ENCODE peak calls at places on chromosomes 2 and 18, in nine cellular contexts. One of them, this sample, is unnamed.
A peak's percentile ranks its signal among the peaks of the same experiment; 100 is the strongest.

GRCh38 chr2:147382322-147382948 is 462.4 kb upstream of the ACVR2A start:
- DNase-seq in A549: no peak
- DNase-seq in HCT116: no peak
- DNase-seq in astrocyte of the spinal cord: no peak
- DNase-seq in GM12865: no peak
- DNase-seq in adrenal gland: peak; percentile 58
- DNase-seq in naive thymus-derived CD4-positive, alpha-beta T cell: no peak
- DNase-seq in neural progenitor cell: no peak
- DNase-seq in CD4-positive, alpha-beta memory T cell: no peak
- DNase-seq in this sample: no peak

GRCh38 chr2:10514287-10514686 is 66.2 kb upstream of the ODC1 start:
- DNase-seq in naive thymus-derived CD4-positive, alpha-beta T cell: no peak
- DNase-seq in A549: no peak
- DNase-seq in CD4-positive, alpha-beta memory T cell: no peak
- DNase-seq in neural progenitor cell: no peak
- DNase-seq in astrocyte of the spinal cord: no peak
- DNase-seq in GM12865: no peak
- DNase-seq in HCT116: no peak
- DNase-seq in adrenal gland: no peak
- DNase-seq in this sample: no peak

GRCh38 chr18:63317982-63318881 is 1.3 kb downstream of the BCL2 start:
- DNase-seq in CD4-positive, alpha-beta memory T cell: peak; percentile 81
- DNase-seq in astrocyte of the spinal cord: no peak
- DNase-seq in naive thymus-derived CD4-positive, alpha-beta T cell: peak; percentile 68
- DNase-seq in adrenal gland: peak; percentile 61
- DNase-seq in HCT116: no peak
- DNase-seq in A549: no peak
- DNase-seq in GM12865: peak; percentile 96
- DNase-seq in neural progenitor cell: peak; percentile 78
- DNase-seq in this sample: no peak

GRCh38 chr2:223055140-223055539 is 3.1 kb downstream of the KCNE4 start:
- DNase-seq in naive thymus-derived CD4-positive, alpha-beta T cell: no peak
- DNase-seq in A549: no peak
- DNase-seq in GM12865: no peak
- DNase-seq in astrocyte of the spinal cord: peak; percentile 79
- DNase-seq in neural progenitor cell: no peak
- DNase-seq in adrenal gland: no peak
- DNase-seq in HCT116: no peak
- DNase-seq in CD4-positive, alpha-beta memory T cell: no peak
- DNase-seq in this sample: no peak

GRCh38 chr18:58502628-58503027 is 126.3 kb downstream of the ALPK2 start:
- DNase-seq in naive thymus-derived CD4-positive, alpha-beta T cell: peak; percentile 21
- DNase-seq in astrocyte of the spinal cord: no peak
- DNase-seq in CD4-positive, alpha-beta memory T cell: no peak
- DNase-seq in neural progenitor cell: no peak
- DNase-seq in A549: no peak
- DNase-seq in GM12865: no peak
- DNase-seq in adrenal gland: peak; percentile 1
- DNase-seq in HCT116: no peak
- DNase-seq in this sample: no peak

GRCh38 chr18:74389161-74389927 is 67.8 kb downstream of the DIPK1C start:
- DNase-seq in CD4-positive, alpha-beta memory T cell: no peak
- DNase-seq in adrenal gland: peak; percentile 45
- DNase-seq in astrocyte of the spinal cord: no peak
- DNase-seq in A549: no peak
- DNase-seq in GM12865: no peak
- DNase-seq in naive thymus-derived CD4-positive, alpha-beta T cell: no peak
- DNase-seq in neural progenitor cell: no peak
- DNase-seq in HCT116: no peak
- DNase-seq in this sample: no peak

GRCh38 chr2:16137080-16137755 is 196.9 kb downstream of the MYCN start:
- DNase-seq in astrocyte of the spinal cord: no peak
- DNase-seq in CD4-positive, alpha-beta memory T cell: no peak
- DNase-seq in neural progenitor cell: no peak
- DNase-seq in adrenal gland: peak; percentile 40
- DNase-seq in HCT116: no peak
- DNase-seq in A549: no peak
- DNase-seq in naive thymus-derived CD4-positive, alpha-beta T cell: no peak
- DNase-seq in GM12865: no peak
- DNase-seq in this sample: no peak

GRCh38 chr2:45636013-45636412 is 15.5 kb upstream of the PRKCE start:
- DNase-seq in CD4-positive, alpha-beta memory T cell: no peak
- DNase-seq in A549: no peak
- DNase-seq in neural progenitor cell: no peak
- DNase-seq in adrenal gland: no peak
- DNase-seq in GM12865: no peak
- DNase-seq in naive thymus-derived CD4-positive, alpha-beta T cell: no peak
- DNase-seq in astrocyte of the spinal cord: no peak
- DNase-seq in HCT116: no peak
- DNase-seq in this sample: no peak

GRCh38 chr2:202064206-202064880 is 8.7 kb upstream of the KIAA2012 start:
- DNase-seq in A549: peak; percentile 17
- DNase-seq in astrocyte of the spinal cord: peak; percentile 98
- DNase-seq in neural progenitor cell: peak; percentile 77
- DNase-seq in adrenal gland: no peak
- DNase-seq in GM12865: no peak
- DNase-seq in CD4-positive, alpha-beta memory T cell: no peak
- DNase-seq in HCT116: no peak
- DNase-seq in naive thymus-derived CD4-positive, alpha-beta T cell: no peak
- DNase-seq in this sample: peak; percentile 75

GRCh38 chr2:232588680-232589585 is 38.4 kb downstream of the EIF4E2 start:
- DNase-seq in A549: peak; percentile 56
- DNase-seq in HCT116: no peak
- DNase-seq in astrocyte of the spinal cord: peak; percentile 84
- DNase-seq in GM12865: no peak
- DNase-seq in CD4-positive, alpha-beta memory T cell: no peak
- DNase-seq in adrenal gland: peak; percentile 91
- DNase-seq in neural progenitor cell: no peak
- DNase-seq in naive thymus-derived CD4-positive, alpha-beta T cell: no peak
- DNase-seq in this sample: no peak

GRCh38 chr2:8922431-8922830 is 81.1 kb downstream of the MBOAT2 start:
- DNase-seq in naive thymus-derived CD4-positive, alpha-beta T cell: no peak
- DNase-seq in GM12865: no peak
- DNase-seq in adrenal gland: no peak
- DNase-seq in HCT116: no peak
- DNase-seq in neural progenitor cell: no peak
- DNase-seq in CD4-positive, alpha-beta memory T cell: no peak
- DNase-seq in astrocyte of the spinal cord: no peak
- DNase-seq in A549: no peak
- DNase-seq in this sample: no peak

GRCh38 chr18:22606563-22607283 is 189.0 kb upstream of the CTAGE1 start:
- DNase-seq in neural progenitor cell: peak; percentile 33
- DNase-seq in GM12865: no peak
- DNase-seq in CD4-positive, alpha-beta memory T cell: no peak
- DNase-seq in naive thymus-derived CD4-positive, alpha-beta T cell: no peak
- DNase-seq in A549: no peak
- DNase-seq in astrocyte of the spinal cord: peak; percentile 74
- DNase-seq in adrenal gland: peak; percentile 86
- DNase-seq in HCT116: no peak
- DNase-seq in this sample: no peak

GRCh38 chr18:30855762-30856161 is 186.8 kb downstream of the DSC3 start:
- DNase-seq in adrenal gland: no peak
- DNase-seq in A549: no peak
- DNase-seq in CD4-positive, alpha-beta memory T cell: no peak
- DNase-seq in GM12865: no peak
- DNase-seq in naive thymus-derived CD4-positive, alpha-beta T cell: no peak
- DNase-seq in astrocyte of the spinal cord: no peak
- DNase-seq in HCT116: no peak
- DNase-seq in neural progenitor cell: no peak
- DNase-seq in this sample: no peak

GRCh38 chr2:240441993-240442411 is 6.5 kb downstream of the GPC1 start:
- DNase-seq in CD4-positive, alpha-beta memory T cell: no peak
- DNase-seq in neural progenitor cell: no peak
- DNase-seq in A549: no peak
- DNase-seq in naive thymus-derived CD4-positive, alpha-beta T cell: no peak
- DNase-seq in astrocyte of the spinal cord: no peak
- DNase-seq in HCT116: no peak
- DNase-seq in GM12865: no peak
- DNase-seq in adrenal gland: no peak
- DNase-seq in this sample: no peak

GRCh38 chr2:135573620-135574019 is 42.3 kb downstream of the R3HDM1 start:
- DNase-seq in CD4-positive, alpha-beta memory T cell: no peak
- DNase-seq in adrenal gland: no peak
- DNase-seq in A549: no peak
- DNase-seq in naive thymus-derived CD4-positive, alpha-beta T cell: no peak
- DNase-seq in GM12865: no peak
- DNase-seq in astrocyte of the spinal cord: no peak
- DNase-seq in HCT116: no peak
- DNase-seq in neural progenitor cell: no peak
- DNase-seq in this sample: no peak

GRCh38 chr2:27133195-27133875 is 1.1 kb downstream of the PREB start:
- DNase-seq in A549: no peak
- DNase-seq in astrocyte of the spinal cord: no peak
- DNase-seq in HCT116: no peak
- DNase-seq in naive thymus-derived CD4-positive, alpha-beta T cell: peak; percentile 16
- DNase-seq in neural progenitor cell: no peak
- DNase-seq in CD4-positive, alpha-beta memory T cell: peak; percentile 12
- DNase-seq in GM12865: peak; percentile 40
- DNase-seq in adrenal gland: no peak
- DNase-seq in this sample: no peak

GRCh38 chr2:27136751-27137150 is 2.3 kb upstream of the PREB start:
- DNase-seq in HCT116: no peak
- DNase-seq in adrenal gland: no peak
- DNase-seq in A549: no peak
- DNase-seq in GM12865: no peak
- DNase-seq in CD4-positive, alpha-beta memory T cell: no peak
- DNase-seq in naive thymus-derived CD4-positive, alpha-beta T cell: no peak
- DNase-seq in astrocyte of the spinal cord: no peak
- DNase-seq in neural progenitor cell: no peak
- DNase-seq in this sample: no peak

GRCh38 chr2:27135471-27135955 is 1.1 kb upstream of the PREB start:
- DNase-seq in naive thymus-derived CD4-positive, alpha-beta T cell: no peak
- DNase-seq in A549: no peak
- DNase-seq in HCT116: no peak
- DNase-seq in astrocyte of the spinal cord: no peak
- DNase-seq in adrenal gland: no peak
- DNase-seq in CD4-positive, alpha-beta memory T cell: no peak
- DNase-seq in GM12865: no peak
- DNase-seq in neural progenitor cell: no peak
- DNase-seq in this sample: no peak

GRCh38 chr2:27133905-27134780 is at the start of gene PREB:
- DNase-seq in adrenal gland: peak; percentile 98
- DNase-seq in neural progenitor cell: peak; percentile 99
- DNase-seq in GM12865: peak; percentile 97
- DNase-seq in naive thymus-derived CD4-positive, alpha-beta T cell: peak; percentile 96
- DNase-seq in A549: peak; percentile 96
- DNase-seq in CD4-positive, alpha-beta memory T cell: peak; percentile 98
- DNase-seq in HCT116: peak; percentile 87
- DNase-seq in astrocyte of the spinal cord: peak; percentile 96
- DNase-seq in this sample: peak; percentile 98

DNA sequence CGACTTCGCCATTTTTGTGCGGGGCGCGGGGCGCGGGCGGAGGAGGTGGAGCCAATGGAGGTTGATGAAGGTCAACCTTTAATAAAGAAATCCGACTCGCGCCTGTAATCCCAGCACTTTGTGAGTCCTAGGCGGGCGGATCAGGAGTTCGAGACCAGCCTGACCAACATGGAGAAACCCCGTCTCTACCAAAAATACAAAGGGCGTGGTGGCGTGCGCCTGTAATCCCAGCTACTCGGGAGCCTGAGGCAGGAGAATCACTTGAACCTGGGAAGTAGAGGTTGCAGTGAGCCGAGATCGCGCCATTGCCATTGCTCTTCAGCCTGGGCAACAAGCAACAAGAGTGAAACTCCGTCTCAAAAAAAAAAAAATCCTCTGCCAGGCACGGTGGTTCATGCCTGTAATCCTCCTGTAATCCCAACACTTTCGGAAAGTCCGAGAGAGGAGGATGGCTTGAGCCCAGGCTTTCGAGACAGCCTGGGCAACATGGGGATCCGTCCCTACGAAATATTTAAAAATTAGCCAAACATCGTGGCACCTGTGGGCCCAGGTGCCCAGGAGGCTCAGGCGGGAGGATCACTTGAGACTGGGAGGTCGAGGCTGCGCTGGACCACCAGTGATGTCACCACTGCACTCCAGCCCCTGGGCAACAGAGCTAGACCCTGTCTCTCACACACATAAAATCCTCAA is 490 bp upstream of the PREB start:
- DNase-seq in adrenal gland: no peak
- DNase-seq in neural progenitor cell: no peak
- DNase-seq in CD4-positive, alpha-beta memory T cell: no peak
- DNase-seq in astrocyte of the spinal cord: no peak
- DNase-seq in naive thymus-derived CD4-positive, alpha-beta T cell: no peak
- DNase-seq in HCT116: no peak
- DNase-seq in GM12865: no peak
- DNase-seq in A549: no peak
- DNase-seq in this sample: no peak
- H3K4me3 ChIP-seq in adrenal gland: no peak overlapping the region
- H3K4me3 ChIP-seq in neural progenitor cell: peak overlapping the region; percentile 83
- H3K4me3 ChIP-seq in CD4-positive, alpha-beta memory T cell: no peak overlapping the region
- H3K4me3 ChIP-seq in astrocyte of the spinal cord: peak overlapping the region; percentile 25
- H3K4me3 ChIP-seq in naive thymus-derived CD4-positive, alpha-beta T cell: peak overlapping the region; percentile 96
- H3K4me3 ChIP-seq in HCT116: peak overlapping the region; percentile 96
- H3K4me3 ChIP-seq in GM12865: peak overlapping the region; percentile 53
- H3K4me3 ChIP-seq in A549: peak overlapping the region; percentile 89
- H3K4me3 ChIP-seq in this sample: peak overlapping the region; percentile 30

GRCh38 chr2:239266436-239266770 is 134.4 kb downstream of the HDAC4 start:
- DNase-seq in A549: no peak
- DNase-seq in naive thymus-derived CD4-positive, alpha-beta T cell: no peak
- DNase-seq in neural progenitor cell: no peak
- DNase-seq in astrocyte of the spinal cord: no peak
- DNase-seq in GM12865: no peak
- DNase-seq in CD4-positive, alpha-beta memory T cell: no peak
- DNase-seq in HCT116: no peak
- DNase-seq in adrenal gland: peak; percentile 51
- DNase-seq in this sample: no peak
- H3K4me3 ChIP-seq in A549: no peak overlapping the region
- H3K4me3 ChIP-seq in naive thymus-derived CD4-positive, alpha-beta T cell: peak overlapping the region; percentile 85
- H3K4me3 ChIP-seq in neural progenitor cell: no peak overlapping the region
- H3K4me3 ChIP-seq in astrocyte of the spinal cord: no peak overlapping the region
- H3K4me3 ChIP-seq in GM12865: no peak overlapping the region
- H3K4me3 ChIP-seq in CD4-positive, alpha-beta memory T cell: peak overlapping the region; percentile 64
- H3K4me3 ChIP-seq in HCT116: peak overlapping the region; percentile 44
- H3K4me3 ChIP-seq in adrenal gland: no peak overlapping the region
- H3K4me3 ChIP-seq in this sample: no peak overlapping the region

DNA sequence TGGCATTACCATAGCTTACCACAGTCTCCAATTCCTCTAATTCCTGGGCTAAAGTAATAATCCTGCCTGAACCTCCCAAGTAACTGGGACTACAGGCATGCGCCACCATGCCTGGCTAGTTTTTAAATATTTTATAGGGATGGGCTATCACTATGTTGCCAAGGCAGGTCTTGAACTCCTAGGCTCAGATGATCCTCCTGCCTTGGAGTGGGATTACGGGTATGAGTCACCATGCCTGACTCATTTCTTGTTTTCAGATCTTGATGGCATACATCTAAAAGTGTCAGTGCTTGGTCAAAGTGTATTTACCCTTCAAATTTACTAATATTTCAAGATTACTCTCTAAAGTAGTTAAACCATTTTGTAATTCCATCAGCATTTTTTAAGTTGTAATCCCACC is 9.4 kb upstream of the SOCS6 start:
- DNase-seq in HCT116: no peak
- DNase-seq in astrocyte of the spinal cord: no peak
- DNase-seq in neural progenitor cell: no peak
- DNase-seq in adrenal gland: no peak
- DNase-seq in A549: no peak
- DNase-seq in GM12865: no peak
- DNase-seq in naive thymus-derived CD4-positive, alpha-beta T cell: no peak
- DNase-seq in CD4-positive, alpha-beta memory T cell: no peak
- DNase-seq in this sample: no peak
- H3K4me3 ChIP-seq in HCT116: no peak overlapping the region
- H3K4me3 ChIP-seq in astrocyte of the spinal cord: no peak overlapping the region
- H3K4me3 ChIP-seq in neural progenitor cell: no peak overlapping the region
- H3K4me3 ChIP-seq in adrenal gland: no peak overlapping the region
- H3K4me3 ChIP-seq in A549: no peak overlapping the region
- H3K4me3 ChIP-seq in GM12865: no peak overlapping the region
- H3K4me3 ChIP-seq in naive thymus-derived CD4-positive, alpha-beta T cell: no peak overlapping the region
- H3K4me3 ChIP-seq in CD4-positive, alpha-beta memory T cell: no peak overlapping the region
- H3K4me3 ChIP-seq in this sample: no peak overlapping the region

GRCh38 chr2:152475982-152476381 is 141.0 kb downstream of the FMNL2 start:
- DNase-seq in GM12865: no peak
- DNase-seq in astrocyte of the spinal cord: no peak
- DNase-seq in A549: peak; percentile 53
- DNase-seq in naive thymus-derived CD4-positive, alpha-beta T cell: no peak
- DNase-seq in CD4-positive, alpha-beta memory T cell: no peak
- DNase-seq in neural progenitor cell: no peak
- DNase-seq in adrenal gland: no peak
- DNase-seq in HCT116: no peak
- DNase-seq in this sample: no peak
- H3K4me3 ChIP-seq in GM12865: no peak overlapping the region
- H3K4me3 ChIP-seq in astrocyte of the spinal cord: no peak overlapping the region
- H3K4me3 ChIP-seq in A549: no peak overlapping the region
- H3K4me3 ChIP-seq in naive thymus-derived CD4-positive, alpha-beta T cell: no peak overlapping the region
- H3K4me3 ChIP-seq in CD4-positive, alpha-beta memory T cell: no peak overlapping the region
- H3K4me3 ChIP-seq in neural progenitor cell: no peak overlapping the region
- H3K4me3 ChIP-seq in adrenal gland: no peak overlapping the region
- H3K4me3 ChIP-seq in HCT116: no peak overlapping the region
- H3K4me3 ChIP-seq in this sample: no peak overlapping the region

This sample was measured in neuronal stem cell.